ENCODE peak calls at places on chromosomes 4 and X, in five cellular contexts. B is RWPE2, Q is suprapubic skin, S is body of pancreas, A is IMR-90. G is an unnamed sample.

GRCh38 chrX:40755291-40756249 is 20.2 kb upstream of the MED14 start:
- DNase-seq in B (no peak), Q (no peak), A (peak; percentile 39), S (peak; percentile 46), G (peak; percentile 78)

GRCh38 chrX:135213200-135213844 is 38.5 kb upstream of the ETDA start:
- DNase-seq in B (no peak), Q (no peak), A (no peak), S (no peak), G (no peak)

GRCh38 chrX:129013574-129013973 is 509.7 kb downstream of the SMARCA1 start:
- DNase-seq in S (no peak), A (no peak), Q (no peak), B (no peak), G (no peak)

GRCh38 chrX:3384330-3384729 is 37.9 kb upstream of the MXRA5 start:
- DNase-seq in S (no peak), A (no peak), B (no peak), Q (no peak), G (no peak)

GRCh38 chrX:109403927-109404326 is 78.0 kb downstream of the GUCY2F start:
- DNase-seq in S (no peak), A (no peak), Q (no peak), B (no peak), G (no peak)

GRCh38 chr4:1746265-1746691 is 25.0 kb downstream of the TACC3 start:
- DNase-seq in S (peak; percentile 70), A (peak; percentile 45), B (no peak), Q (no peak), G (no peak)

GRCh38 chr4:37453361-37454262 is 209.1 kb downstream of the NWD2 start:
- DNase-seq in S (peak; percentile 76), Q (peak; percentile 65), B (peak; percentile 56), A (no peak), G (no peak)

GRCh38 chr4:2416564-2417195 is 1.8 kb downstream of the ZFYVE28 start:
- DNase-seq in A (no peak), B (no peak), Q (no peak), S (no peak), G (no peak)

GRCh38 chr4:143178923-143179322 is 5.8 kb upstream of the USP38 start:
- DNase-seq in A (no peak), B (no peak), S (no peak), Q (no peak), G (no peak)

GRCh38 chrX:129496625-129497024 is 26.7 kb downstream of the SMARCA1 start:
- DNase-seq in S (no peak), A (peak; percentile 67), B (no peak), Q (no peak), G (no peak)

GRCh38 chrX:148784859-148785655 is 284.6 kb downstream of the AFF2 start:
- DNase-seq in Q (no peak), A (no peak), B (no peak), S (no peak), G (no peak)

GRCh38 chrX:134883134-134883700 is 107.6 kb upstream of the SMIM10 start:
- DNase-seq in A (no peak), B (no peak), S (no peak), Q (no peak), G (no peak)

GRCh38 chr4:165294907-165295306 is 32.6 kb upstream of the MSMO1 start:
- DNase-seq in B (no peak), S (no peak), Q (no peak), A (no peak), G (no peak)

GRCh38 chr4:156970501-156971167 is 965 bp downstream of the PDGFC start:
- DNase-seq in S (peak; percentile 68), B (peak; percentile 71), A (peak; percentile 62), Q (peak; percentile 82), G (peak; percentile 84)

GRCh38 chrX:119943185-119943988 is at the start of gene NKAP:
- DNase-seq in Q (peak; percentile 87), B (peak; percentile 78), A (peak; percentile 94), S (peak; percentile 75), G (peak; percentile 87)

GRCh38 chr4:130632731-130633604 is 1537.0 kb downstream of the C4orf33 start:
- DNase-seq in Q (no peak), A (no peak), S (no peak), B (no peak), G (no peak)

GRCh38 chr4:160202802-160203201 is 1099.9 kb downstream of the RAPGEF2 start:
- DNase-seq in A (no peak), Q (no peak), B (no peak), S (no peak), G (no peak)

GRCh38 chr4:85555210-85555609 is 80.3 kb downstream of the ARHGAP24 start:
- DNase-seq in S (no peak), B (no peak), Q (no peak), A (no peak), G (no peak)

GRCh38 chr4:153333874-153334273 is 10.6 kb upstream of the MND1 start:
- DNase-seq in B (no peak), A (peak; percentile 36), S (no peak), Q (no peak), G (no peak)

GRCh38 chr4:139704915-139705485 is 39.4 kb downstream of the MGST2 start:
- DNase-seq in Q (no peak), B (no peak), A (peak; percentile 42), S (no peak), G (no peak)

GRCh38 chr4:182264139-182264752 is 21.0 kb downstream of the TENM3 start:
- DNase-seq in S (no peak), Q (no peak), B (no peak), A (no peak), G (no peak)

GRCh38 chr4:2546286-2546823 is 9.9 kb downstream of the FAM193A start:
- DNase-seq in S (no peak), B (no peak), Q (no peak), A (no peak), G (no peak)

GRCh38 chr4:145954924-145955339 is 16.3 kb upstream of the ZNF827 start:
- DNase-seq in S (peak; percentile 68), Q (no peak), B (peak; percentile 72), A (peak; percentile 96), G (no peak)

GRCh38 chrX:15911729-15912550 is 57.3 kb upstream of the AP1S2 start:
- DNase-seq in B (no peak), S (no peak), A (no peak), Q (no peak), G (no peak)

GRCh38 chr4:124278477-124278876 is 434.1 kb downstream of the ANKRD50 start:
- DNase-seq in S (no peak), Q (no peak), B (no peak), A (peak; percentile 38), G (no peak)

GRCh38 chr4:145960012-145960411 is 21.4 kb upstream of the ZNF827 start:
- DNase-seq in Q (no peak), S (no peak), A (no peak), B (no peak), G (no peak)

GRCh38 chrX:110204986-110205385 is 112.9 kb downstream of the AMMECR1 start:
- DNase-seq in Q (no peak), A (peak; percentile 80), S (no peak), B (no peak), G (no peak)

GRCh38 chrX:25873196-25873595 is 264.9 kb upstream of the MAGEB18 start:
- DNase-seq in A (no peak), B (no peak), Q (no peak), S (peak; percentile 46), G (no peak)

GRCh38 chr4:85127653-85128052 is 161.2 kb upstream of the WDFY3 start:
- DNase-seq in S (peak; percentile 55), Q (no peak), B (no peak), A (no peak), G (no peak)

GRCh38 chrX:71111141-71111843 is at the start of gene IL2RG:
- DNase-seq in S (no peak), A (no peak), Q (no peak), B (no peak), G (no peak)

GRCh38 chrX:19085975-19086772 is 36.1 kb downstream of the ADGRG2 start:
- DNase-seq in B (no peak), S (no peak), A (no peak), Q (no peak), G (no peak)

GRCh38 chrX:150897371-150898319 is 823 bp downstream of the CD99L2 start:
- DNase-seq in B (no peak), Q (no peak), A (no peak), S (peak; percentile 27), G (no peak)

GRCh38 chrX:23797371-23798128 is 14.6 kb downstream of the SAT1 start:
- DNase-seq in B (no peak), S (peak; percentile 21), Q (no peak), A (no peak), G (no peak)

GRCh38 chrX:3738489-3738888 is 25.0 kb upstream of the PRKX start:
- DNase-seq in A (no peak), Q (no peak), S (no peak), B (no peak), G (no peak)

DNA sequence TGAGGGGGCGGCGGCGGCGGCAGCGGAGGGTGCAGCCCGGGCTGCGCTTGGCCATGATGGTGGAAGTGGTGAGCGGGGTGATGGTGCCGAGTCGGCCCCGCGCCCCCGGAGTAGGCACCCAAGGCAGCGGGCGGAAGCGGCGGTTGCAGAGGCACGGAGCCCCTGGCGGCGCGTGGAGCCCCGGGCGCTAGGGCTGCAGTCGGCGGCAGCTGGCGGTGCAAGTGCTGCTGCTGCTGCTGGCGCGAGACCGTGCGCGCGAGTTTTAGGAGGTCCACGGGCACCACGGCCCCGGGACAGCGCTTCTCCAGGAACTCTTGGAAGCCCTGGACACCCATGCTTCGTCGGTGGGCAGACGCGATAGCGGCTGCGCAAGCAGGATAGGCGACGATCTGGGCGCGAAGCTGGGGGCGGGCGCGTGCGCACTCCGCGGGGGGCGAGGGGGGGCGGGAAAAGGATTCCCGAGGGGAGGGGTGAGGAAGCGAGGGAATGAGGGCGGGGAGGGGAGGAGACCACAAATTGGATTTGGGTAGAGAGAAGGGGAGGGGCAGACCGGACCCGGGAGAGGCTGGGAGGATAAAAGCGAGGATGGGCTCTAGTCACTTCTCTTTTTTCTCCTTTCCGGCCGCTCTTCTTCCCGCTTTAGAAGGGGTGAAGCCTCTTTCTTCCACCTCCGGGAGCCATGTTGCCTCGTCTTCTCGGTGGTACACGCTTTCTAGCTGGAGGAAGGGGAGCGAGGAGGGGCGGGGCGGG is at the start of gene FAM120C:
- DNase-seq in A (peak; percentile 64), S (peak; percentile 65), Q (peak; percentile 68), B (peak; percentile 52), G (peak; percentile 85)
- H3K27ac ChIP-seq in A (peak within 1 kb of the TSS; percentile 98), S (peak within 1 kb of the TSS; percentile 72), Q (peak within 1 kb of the TSS; percentile 89), B (peak within 1 kb of the TSS; percentile 80), G (peak within 1 kb of the TSS; percentile 72)

GRCh38 chrX:48467331-48467761 is 2.7 kb downstream of the SLC38A5 start:
- DNase-seq in S (no peak), Q (no peak), B (no peak), A (no peak), G (no peak)
- H3K4me3 ChIP-seq in S (peak overlapping the region; percentile 32), Q (peak overlapping the region; percentile 40), B (peak overlapping the region; percentile 25), A (peak overlapping the region; percentile 30), G (peak overlapping the region; percentile 59)

GRCh38 chrX:55488268-55488558 is 1.4 kb downstream of the USP51 start:
- DNase-seq in S (no peak), Q (no peak), A (no peak), B (no peak), G (no peak)
- H3K27ac ChIP-seq in S (peak overlapping the region; percentile 67), Q (peak overlapping the region; percentile 89), A (peak overlapping the region; percentile 4), B (peak overlapping the region; percentile 40), G (peak overlapping the region; percentile 96)

DNA sequence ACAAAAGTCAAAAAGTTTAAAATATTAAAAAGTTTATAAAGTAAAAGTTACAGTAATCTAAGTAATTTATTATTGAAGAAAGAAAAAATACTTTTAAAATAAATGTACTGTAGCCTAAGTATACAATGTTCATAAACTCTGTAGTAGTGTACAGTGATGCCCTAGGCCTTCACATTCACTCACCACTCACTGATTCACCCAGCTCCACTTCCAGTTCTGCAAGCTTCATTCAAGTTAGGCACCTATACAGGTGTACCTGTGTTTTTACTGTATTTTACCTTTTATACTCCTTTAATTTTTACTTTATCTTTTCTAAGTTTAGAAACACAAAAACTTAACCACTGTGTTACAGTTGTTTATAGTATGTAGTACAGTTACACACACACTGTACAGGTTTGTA is 40.1 kb upstream of the AGA start:
- DNase-seq in Q (no peak), S (no peak), B (no peak), A (no peak), G (no peak)
- H3K4me3 ChIP-seq in Q (no peak overlapping the region), S (no peak overlapping the region), B (no peak overlapping the region), A (no peak overlapping the region), G (no peak overlapping the region)

G was measured in coronary artery.